ENCODE peak calls at places on chromosomes 6 and 20, in ten cellular contexts. L is occipital lobe; K is activated naive CD4-positive, alpha-beta T cell; C is hypothalamus; T is stimulated activated naive CD4-positive, alpha-beta T cell; D is activated effector memory CD4-positive, alpha-beta T cell treated with anti-CD3 and anti-CD28 coated beads, Interleukin-2, amount 50 U/mL, for 16 hours; Q is adrenal gland; V is kidney glomerular epithelial cell; M is memory B cell; Y is ELR. B is an unnamed sample.

GRCh38 chr6:7787137-7787575 is 61.3 kb downstream of the BMP6 start:
- DNase-seq in L (peak), K (no peak), C (no peak), T (no peak), D (no peak), Q (peak), V (no peak), M (no peak), Y (no peak), B (peak)

GRCh38 chr6:38177885-38178583 is 358.5 kb downstream of the ZFAND3 start:
- DNase-seq in L (no peak), K (no peak), C (no peak), T (no peak), D (peak), Q (no peak), V (no peak), M (no peak), Y (no peak), B (no peak)

GRCh38 chr6:3222506-3223038 is 4.9 kb downstream of the TUBB2B start:
- DNase-seq in L (no peak), K (no peak), C (no peak), T (no peak), D (no peak), Q (no peak), V (no peak), M (no peak), Y (no peak), B (no peak)

GRCh38 chr6:28597924-28598323 is 72.2 kb downstream of the GPX5 start:
- DNase-seq in L (no peak), K (no peak), C (no peak), T (no peak), D (no peak), Q (no peak), V (no peak), M (no peak), Y (peak), B (peak)

GRCh38 chr6:89023591-89024441 is 56.7 kb upstream of the PNRC1 start:
- DNase-seq in L (no peak), K (no peak), C (no peak), T (no peak), D (no peak), Q (peak), V (peak), M (no peak), Y (peak), B (peak)

GRCh38 chr6:54730767-54731665 is 115.6 kb upstream of the FAM83B start:
- DNase-seq in L (no peak), K (no peak), C (no peak), T (no peak), D (no peak), Q (no peak), V (no peak), M (no peak), Y (no peak), B (no peak)

GRCh38 chr6:165110871-165111270 is 198.5 kb downstream of the C6orf118 start:
- DNase-seq in L (no peak), K (no peak), C (no peak), T (no peak), D (no peak), Q (no peak), V (no peak), M (no peak), Y (no peak), B (no peak)

GRCh38 chr6:16028966-16029365 is 99.9 kb upstream of the MYLIP start:
- DNase-seq in L (no peak), K (no peak), C (no peak), T (no peak), D (no peak), Q (no peak), V (no peak), M (no peak), Y (no peak), B (no peak)

GRCh38 chr6:36073587-36073986 is 46.0 kb downstream of the MAPK14 start:
- DNase-seq in L (no peak), K (no peak), C (no peak), T (no peak), D (no peak), Q (no peak), V (no peak), M (no peak), Y (no peak), B (no peak)

GRCh38 chr6:52505726-52506501 is 70.9 kb downstream of the TRAM2 start:
- DNase-seq in L (no peak), K (no peak), C (no peak), T (no peak), D (no peak), Q (no peak), V (no peak), M (peak), Y (no peak), B (no peak)

GRCh38 chr6:158958504-158959386 is 41.3 kb downstream of the RSPH3 start:
- DNase-seq in L (no peak), K (no peak), C (no peak), T (no peak), D (no peak), Q (no peak), V (no peak), M (peak), Y (peak), B (no peak)

GRCh38 chr6:12340488-12340818 is 50.3 kb downstream of the EDN1 start:
- DNase-seq in L (no peak), K (no peak), C (no peak), T (no peak), D (no peak), Q (no peak), V (no peak), M (no peak), Y (no peak), B (no peak)

GRCh38 chr6:106519460-106520394 is 109.6 kb downstream of the RTN4IP1 start:
- DNase-seq in L (no peak), K (no peak), C (no peak), T (peak), D (peak), Q (peak), V (peak), M (peak), Y (peak), B (peak)

GRCh38 chr20:43774754-43775153 is 48.0 kb upstream of the GTSF1L start:
- DNase-seq in L (no peak), K (no peak), C (no peak), T (no peak), D (peak), Q (no peak), V (no peak), M (no peak), Y (no peak), B (no peak)